ENCODE peak calls at places on chromosome 2, in nine cellular contexts. J, I, M, D, B, Y, T, S and C are unnamed samples.

GRCh38 chr2:100964222-100964621 is 37.9 kb upstream of the RPL31 start:
- DNase-seq in T (no peak), M (no peak), I (no peak), Y (no peak), B (no peak), D (no peak), S (no peak), J (no peak), C (no peak)

GRCh38 chr2:88350641-88351601 is 101.6 kb downstream of the FOXI3 start:
- DNase-seq in D (no peak), J (peak), I (peak), B (peak), S (peak), Y (peak), T (peak), M (peak), C (no peak)

GRCh38 chr2:95343429-95344207 is 46.5 kb downstream of the KCNIP3 start:
- DNase-seq in T (no peak), D (no peak), M (no peak), B (no peak), Y (no peak), I (no peak), J (no peak), S (no peak), C (no peak)

GRCh38 chr2:20448246-20449046 is 1.6 kb downstream of the RHOB start:
- DNase-seq in S (peak), J (no peak), I (no peak), D (no peak), M (peak), B (peak), Y (no peak), T (no peak), C (no peak)

GRCh38 chr2:174603280-174603679 is 5.7 kb upstream of the WIPF1 start:
- DNase-seq in S (peak), J (peak), I (no peak), T (peak), Y (peak), B (peak), D (no peak), M (peak), C (peak)

GRCh38 chr2:241540766-241541561 is 17.6 kb upstream of the BOK start:
- DNase-seq in D (no peak), S (peak), J (peak), M (peak), B (peak), I (peak), Y (peak), T (peak), C (peak)

GRCh38 chr2:18924905-18925691 is 335.7 kb upstream of the NT5C1B start:
- DNase-seq in J (no peak), M (no peak), D (peak), S (peak), B (peak), Y (no peak), I (no peak), T (no peak), C (peak)

GRCh38 chr2:227597993-227598392 is 700 bp upstream of the SCYGR2 start:
- DNase-seq in D (no peak), B (no peak), Y (no peak), M (no peak), I (no peak), S (no peak), T (no peak), J (no peak), C (no peak)

GRCh38 chr2:234674781-234675201 is 177.9 kb upstream of the ARL4C start:
- DNase-seq in D (no peak), Y (no peak), T (no peak), J (no peak), I (no peak), M (no peak), B (peak), S (peak), C (peak)

GRCh38 chr2:217223222-217223930 is 363.5 kb upstream of the TNP1 start:
- DNase-seq in T (no peak), D (peak), J (no peak), S (peak), B (peak), M (no peak), I (no peak), Y (peak), C (peak)

GRCh38 chr2:33903701-33904100 is 304.6 kb upstream of the FAM98A start:
- DNase-seq in B (no peak), M (no peak), S (no peak), T (no peak), J (no peak), Y (no peak), I (no peak), D (no peak), C (no peak)

GRCh38 chr2:101185656-101186055 is 34.5 kb upstream of the TBC1D8 start:
- DNase-seq in B (no peak), D (no peak), S (no peak), T (no peak), Y (no peak), I (no peak), J (no peak), M (no peak), C (no peak)

GRCh38 chr2:224802407-224802806 is 86.2 kb upstream of the CCDC195 start:
- DNase-seq in D (peak), M (no peak), T (no peak), S (peak), Y (no peak), B (no peak), J (no peak), I (no peak), C (no peak)

GRCh38 chr2:76009484-76009883 is 298.8 kb upstream of the GCFC2 start:
- DNase-seq in Y (no peak), T (no peak), J (no peak), B (no peak), D (no peak), I (no peak), M (no peak), S (no peak), C (no peak)

GRCh38 chr2:46942143-46942526 is 26.5 kb upstream of the MCFD2 start:
- DNase-seq in J (no peak), M (no peak), Y (peak), T (peak), B (peak), D (no peak), I (peak), S (no peak), C (no peak)

GRCh38 chr2:64640153-64641044 is 13.3 kb downstream of the SERTAD2 start:
- DNase-seq in M (no peak), D (no peak), T (no peak), Y (no peak), I (no peak), S (no peak), J (no peak), B (peak), C (no peak)

GRCh38 chr2:179428659-179429058 is 164.0 kb upstream of the SESTD1 start:
- DNase-seq in D (no peak), S (no peak), Y (no peak), J (no peak), T (peak), B (peak), I (no peak), M (peak), C (no peak)